ENCODE peak calls at places on chromosome 14, in nine cellular contexts. M is A549, Z is adrenal gland, H is stomach, R is endothelial cell of umbilical vein, S is transverse colon, U is body of pancreas, J is tibial nerve, C is ovary. N is an unnamed sample.

GRCh38 chr14:75277000-75277795 is 1.4 kb upstream of the FOS start:
- DNase-seq in C (peak), M (peak), J (peak), Z (peak), R (peak), U (peak), S (peak), H (peak), N (peak)

GRCh38 chr14:68047910-68048309 is 228.3 kb downstream of the RAD51B start:
- DNase-seq in R (no peak), C (no peak), Z (no peak), U (no peak), S (no peak), M (no peak), H (no peak), J (no peak), N (no peak)

GRCh38 chr14:75042040-75042439 is 9.2 kb downstream of the MLH3 start:
- DNase-seq in C (no peak), H (no peak), U (no peak), S (no peak), M (no peak), R (peak), J (no peak), Z (no peak), N (no peak)

GRCh38 chr14:67269338-67270060 is 28.3 kb downstream of the PALS1 start:
- DNase-seq in Z (no peak), S (no peak), M (no peak), U (no peak), J (no peak), H (no peak), C (peak), R (peak), N (no peak)

GRCh38 chr14:97584528-97584927 is 787.3 kb downstream of the VRK1 start:
- DNase-seq in C (no peak), H (no peak), S (no peak), Z (no peak), J (no peak), U (no peak), M (no peak), R (no peak), N (no peak)

GRCh38 chr14:88802596-88802995 is 9.8 kb upstream of the EML5 start:
- DNase-seq in C (no peak), R (no peak), M (no peak), H (no peak), U (no peak), J (no peak), Z (no peak), S (no peak), N (no peak)

GRCh38 chr14:104731249-104731924 is 7.4 kb downstream of the ADSS1 start:
- DNase-seq in C (no peak), H (no peak), M (peak), U (no peak), R (no peak), S (no peak), J (no peak), Z (no peak), N (no peak)

GRCh38 chr14:68585690-68586089 is 207.2 kb downstream of the ZFP36L1 start:
- DNase-seq in R (no peak), S (no peak), M (no peak), Z (no peak), C (no peak), U (no peak), H (no peak), J (no peak), N (no peak)

GRCh38 chr14:48398675-48399282 is 723.4 kb upstream of the MDGA2 start:
- DNase-seq in Z (no peak), C (no peak), H (no peak), R (peak), S (no peak), J (peak), U (peak), M (peak), N (no peak)

GRCh38 chr14:59228416-59228815 is 39.9 kb downstream of the DAAM1 start:
- DNase-seq in C (no peak), J (no peak), M (no peak), U (no peak), S (no peak), H (no peak), Z (no peak), R (no peak), N (no peak)

GRCh38 chr14:24231263-24232120 is 675 bp downstream of the NEDD8 start:
- DNase-seq in U (no peak), R (no peak), C (no peak), S (peak), H (no peak), M (peak), Z (peak), J (no peak), N (no peak)

GRCh38 chr14:94145902-94146527 is 16.6 kb upstream of the IFI27L2 start:
- DNase-seq in Z (no peak), C (no peak), H (no peak), M (no peak), U (no peak), R (no peak), S (no peak), J (no peak), N (no peak)

GRCh38 chr14:51145246-51145645 is 50.3 kb upstream of the TRIM9 start:
- DNase-seq in R (no peak), Z (no peak), S (no peak), M (no peak), C (no peak), U (no peak), J (no peak), H (no peak), N (no peak)

GRCh38 chr14:68655021-68655811 is 137.7 kb downstream of the ZFP36L1 start:
- DNase-seq in S (no peak), Z (no peak), J (no peak), C (peak), M (no peak), H (no peak), U (peak), R (no peak), N (no peak)

GRCh38 chr14:34775922-34776321 is 61.5 kb upstream of the CFL2 start:
- DNase-seq in H (no peak), J (no peak), U (no peak), C (no peak), R (no peak), Z (no peak), M (no peak), S (no peak), N (no peak)

GRCh38 chr14:85129907-85130306 is 400.0 kb upstream of the FLRT2 start:
- DNase-seq in U (peak), R (no peak), C (no peak), Z (no peak), J (no peak), H (no peak), M (no peak), S (no peak), N (no peak)

DNA sequence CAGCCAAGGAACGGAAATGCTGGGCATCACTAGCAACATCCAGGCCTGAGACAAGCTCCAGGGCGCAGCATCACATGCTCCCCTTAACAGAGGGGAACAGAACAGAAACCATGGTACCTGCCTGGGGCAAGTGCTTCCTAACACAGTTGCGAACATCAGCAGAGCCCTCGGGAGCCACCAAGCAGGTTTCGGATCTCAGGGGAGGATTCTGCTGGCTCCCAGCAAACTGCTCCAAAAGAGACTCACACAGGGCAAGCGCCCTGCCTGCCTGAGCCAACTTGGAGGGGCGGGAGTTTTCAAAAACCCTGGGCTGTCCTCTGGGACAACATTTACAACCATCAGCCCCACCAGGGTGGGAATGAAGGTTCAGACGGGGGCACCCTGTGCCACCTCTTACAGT is 19.6 kb downstream of the CHGA start:
- DNase-seq in M (no peak), U (no peak), R (no peak), J (no peak), C (no peak), S (no peak), Z (no peak), H (no peak), N (no peak)
- TF ChIP-seq POLR2A in M (no peak), U (no peak), R (no peak), J (no peak), C (no peak), S (no peak), Z (no peak), H (no peak), N (no peak)

GRCh38 chr14:100374891-100375272 is 51.7 kb downstream of the SLC25A47 start:
- DNase-seq in C (no peak), S (no peak), J (no peak), R (no peak), Z (no peak), M (no peak), U (no peak), H (no peak), N (no peak)

GRCh38 chr14:100375273-100375962 is 52.3 kb downstream of the SLC25A47 start:
- DNase-seq in M (no peak), S (peak), R (peak), H (peak), Z (peak), C (peak), U (peak), J (peak), N (no peak)

GRCh38 chr14:100374270-100374669 is 51.1 kb downstream of the SLC25A47 start:
- DNase-seq in H (no peak), C (no peak), M (no peak), R (no peak), J (no peak), Z (no peak), U (no peak), S (no peak), N (no peak)

GRCh38 chr14:100376751-100377171 is 53.6 kb downstream of the SLC25A47 start:
- DNase-seq in S (no peak), M (peak), U (no peak), Z (no peak), H (no peak), J (no peak), C (no peak), R (no peak), N (no peak)

GRCh38 chr14:100375963-100376735 is 53.0 kb downstream of the SLC25A47 start:
- DNase-seq in J (peak), H (peak), S (peak), M (peak), Z (peak), C (peak), R (peak), U (peak), N (peak)
- TF ChIP-seq POLR2A in J (peak), H (no peak), S (peak), M (peak), Z (peak), C (peak), R (peak), U (peak), N (peak)

GRCh38 chr14:55130194-55130550 is 1.1 kb downstream of the LGALS3 start:
- DNase-seq in U (peak), H (peak), R (no peak), Z (no peak), M (peak), C (no peak), J (no peak), S (no peak), N (peak)

GRCh38 chr14:55127491-55127951 is 1.5 kb upstream of the LGALS3 start:
- DNase-seq in Z (peak), S (peak), J (no peak), R (no peak), H (no peak), U (no peak), M (no peak), C (no peak), N (peak)

GRCh38 chr14:55129086-55129427 is at the start of gene LGALS3:
- DNase-seq in U (peak), S (peak), J (peak), Z (peak), M (peak), C (peak), H (peak), R (peak), N (peak)

GRCh38 chr14:55128386-55129085 is 516 bp upstream of the LGALS3 start:
- DNase-seq in R (no peak), C (no peak), Z (no peak), J (no peak), M (no peak), H (no peak), S (no peak), U (no peak), N (peak)

DNA sequence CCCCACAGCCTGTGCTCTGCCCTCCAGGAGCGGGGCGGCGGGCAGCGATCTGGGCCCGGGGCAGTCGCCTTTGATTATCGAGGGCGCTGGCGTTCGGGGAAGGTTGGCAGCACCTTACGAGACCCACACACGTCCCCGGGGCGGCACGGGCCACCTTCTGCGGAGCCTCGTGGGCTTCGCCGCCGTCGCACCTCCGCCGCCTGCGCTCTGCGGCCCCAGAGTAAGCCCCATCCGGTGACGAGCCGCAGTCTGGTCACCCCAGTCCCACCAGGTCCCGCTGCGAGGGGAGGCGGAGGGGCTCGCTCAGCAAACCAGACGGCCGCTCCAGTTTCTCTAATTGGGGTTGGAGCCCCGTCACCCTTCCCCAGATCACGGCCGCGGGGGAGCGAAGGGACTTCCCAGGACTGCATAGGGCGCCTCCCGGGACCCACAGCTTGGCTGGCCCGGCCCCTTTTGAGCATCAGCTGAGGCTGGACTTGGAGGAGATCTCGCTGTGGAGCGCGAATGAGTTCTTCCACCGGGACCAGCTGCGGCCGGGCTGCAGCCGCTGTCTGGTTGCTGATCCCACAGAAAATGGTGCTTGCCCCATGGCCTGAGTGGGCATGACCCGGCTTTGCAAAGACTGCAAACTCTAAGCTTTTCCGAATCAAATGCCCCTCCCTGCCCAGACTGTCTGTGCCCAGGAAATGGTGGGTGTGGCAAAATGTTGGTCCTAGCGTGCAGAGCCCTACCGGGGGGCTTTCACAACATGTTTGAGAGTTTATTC is 559 bp downstream of the LGALS3 start:
- DNase-seq in R (peak), H (peak), M (peak), Z (peak), U (peak), J (peak), S (peak), C (peak), N (peak)
- TF ChIP-seq POLR2A in R (no peak), H (no peak), M (no peak), Z (peak), U (peak), J (no peak), S (peak), C (no peak), N (no peak)

GRCh38 chr14:22189873-22190272 is 399.2 kb downstream of the DAD1 start:
- DNase-seq in H (no peak), Z (no peak), C (no peak), R (no peak), U (no peak), S (no peak), J (no peak), M (no peak), N (no peak)
- TF ChIP-seq POLR2A in H (no peak), Z (no peak), C (no peak), R (no peak), U (no peak), S (no peak), J (no peak), M (no peak), N (no peak)

GRCh38 chr14:57390037-57390805 is at the start of gene NAA30:
- DNase-seq in M (peak), H (peak), R (peak), J (peak), U (peak), Z (peak), S (peak), C (peak), N (peak)
- TF ChIP-seq POLR2A in M (peak), H (peak), R (peak), J (no peak), U (peak), Z (peak), S (peak), C (peak), N (peak)